ENCODE peak calls at places on chromosomes 3 and 15, in seven cellular contexts. B is foreskin fibroblast, E is heart right ventricle, P is GM10248, Z is upper lobe of right lung, R is foreskin keratinocyte, Q is cardiac fibroblast. A is an unnamed sample.

GRCh38 chr3:12956316-12956660 is 114.9 kb upstream of the RPL32 start:
- DNase-seq in R (no peak), Z (no peak), E (no peak), B (no peak), Q (no peak), P (no peak), A (no peak)

GRCh38 chr3:11154036-11154952 is at the start of gene HRH1:
- DNase-seq in Q (peak), Z (no peak), E (peak), B (peak), R (no peak), P (no peak), A (no peak)

GRCh38 chr15:68484696-68485400 is 52.9 kb upstream of the ITGA11 start:
- DNase-seq in P (no peak), Q (peak), R (no peak), B (peak), Z (no peak), E (no peak), A (no peak)

GRCh38 chr3:27714692-27715453 is 7.2 kb downstream of the EOMES start:
- DNase-seq in R (no peak), B (no peak), E (no peak), Z (peak), P (no peak), Q (no peak), A (no peak)

GRCh38 chr3:119219069-119219468 is 21.6 kb downstream of the B4GALT4 start:
- DNase-seq in E (no peak), P (peak), Q (peak), R (no peak), B (no peak), Z (no peak), A (no peak)

GRCh38 chr3:189570916-189571315 is 60.3 kb upstream of the TP63 start:
- DNase-seq in B (no peak), Q (no peak), Z (no peak), R (no peak), P (no peak), E (no peak), A (no peak)

GRCh38 chr3:177488740-177489139 is 291.5 kb upstream of the TBL1XR1 start:
- DNase-seq in R (no peak), P (no peak), B (no peak), E (no peak), Z (no peak), Q (peak), A (no peak)

GRCh38 chr3:18559323-18559972 is 134.3 kb upstream of the SATB1 start:
- DNase-seq in Q (peak), R (peak), E (peak), P (peak), Z (no peak), B (no peak), A (no peak)

GRCh38 chr3:182597621-182598041 is 195.7 kb upstream of the ATP11B start:
- DNase-seq in E (no peak), Q (no peak), Z (no peak), R (peak), P (no peak), B (no peak), A (no peak)

GRCh38 chr15:63369766-63370165 is 11.9 kb downstream of the CA12 start:
- DNase-seq in E (no peak), R (no peak), Z (no peak), Q (no peak), B (no peak), P (no peak), A (no peak)

GRCh38 chr15:85545757-85546156 is 165.4 kb downstream of the AKAP13 start:
- DNase-seq in E (no peak), P (no peak), B (no peak), Q (no peak), Z (no peak), R (no peak), A (no peak)

GRCh38 chr15:67523337-67523736 is 2.4 kb downstream of the C15orf61 start:
- DNase-seq in Q (no peak), B (no peak), Z (no peak), R (no peak), E (no peak), P (no peak), A (no peak)

GRCh38 chr3:50388720-50389352 is 29.5 kb upstream of the TMEM115 start:
- DNase-seq in E (no peak), P (no peak), R (no peak), Z (no peak), Q (no peak), B (no peak), A (no peak)

DNA sequence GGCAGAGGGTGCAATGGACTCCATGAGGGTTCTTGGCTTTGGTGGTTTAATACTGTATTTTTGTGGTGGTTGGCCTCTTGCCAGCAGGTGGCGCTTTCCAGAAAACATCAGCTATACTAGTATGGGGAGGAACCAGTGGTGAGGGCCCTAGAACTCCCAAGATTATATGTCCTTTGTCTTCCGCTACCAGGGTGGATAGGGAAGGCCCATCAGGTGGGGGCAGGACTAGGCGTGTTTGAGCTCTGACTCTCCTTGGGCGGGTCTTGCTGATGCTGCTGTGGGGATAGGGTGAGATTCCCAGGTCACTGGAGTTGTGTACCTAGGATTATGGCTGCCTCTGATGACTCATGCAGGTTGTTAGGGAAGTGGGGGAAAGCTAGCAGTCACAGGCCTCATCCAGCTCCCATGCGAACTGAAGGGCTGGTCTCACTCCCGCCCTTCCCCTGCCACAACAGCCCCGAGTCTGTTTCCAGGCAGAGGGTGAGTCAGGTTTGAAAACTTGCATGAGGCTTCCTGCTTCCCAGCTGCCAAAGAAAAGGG is 357.7 kb downstream of the OTOL1 start:
- DNase-seq in R (peak), E (no peak), Q (peak), Z (no peak), B (peak), P (peak), A (no peak)
- TF ChIP-seq CTCF in R (peak), E (no peak), Q (no peak), Z (no peak), B (no peak), P (peak), A (peak)

GRCh38 chr3:167032267-167032876 is 347.7 kb downstream of the ZBBX start:
- DNase-seq in P (no peak), Z (no peak), B (no peak), R (peak), Q (peak), E (no peak), A (no peak)
- TF ChIP-seq CTCF in P (peak), Z (peak), B (no peak), R (peak), Q (peak), E (no peak), A (peak)

GRCh38 chr15:45378149-45378912 is at the start of gene GATM:
- DNase-seq in P (peak), Z (peak), R (peak), B (peak), Q (peak), E (peak), A (peak)
- TF ChIP-seq CTCF in P (no peak), Z (peak), R (peak), B (peak), Q (peak), E (peak), A (peak)

DNA sequence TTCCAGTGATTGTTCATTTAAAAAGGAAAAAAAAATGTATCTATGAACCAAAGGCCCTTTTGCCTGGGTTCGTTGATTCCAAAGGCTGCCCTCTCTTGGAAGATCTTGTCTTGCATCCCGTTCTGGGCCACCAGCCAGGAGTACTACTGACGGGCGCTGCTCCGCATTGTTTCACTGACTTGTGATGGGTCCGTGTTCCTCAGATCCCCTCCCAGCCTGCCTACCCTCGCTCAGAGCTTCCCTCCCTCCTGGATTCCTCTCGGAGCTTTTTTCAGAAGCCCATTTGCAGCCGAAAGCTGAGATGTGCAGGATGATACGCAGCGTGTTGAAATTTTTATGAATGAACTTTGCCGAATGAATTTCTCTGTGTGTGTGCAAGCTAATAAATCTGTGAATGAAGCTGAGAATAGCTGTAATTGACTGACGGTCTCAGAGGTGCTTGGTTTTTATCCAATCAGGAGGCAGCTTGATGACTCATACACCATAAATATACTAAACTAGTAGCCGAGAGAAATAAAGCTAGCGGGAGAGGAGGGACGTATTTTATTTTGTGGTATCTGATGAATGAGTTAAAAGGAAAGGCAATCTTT is at the start of gene SHC4:
- DNase-seq in E (peak), P (peak), Z (peak), B (peak), Q (peak), R (peak), A (no peak)
- TF ChIP-seq CTCF in E (no peak), P (no peak), Z (peak), B (peak), Q (peak), R (peak), A (peak)

GRCh38 chr3:46076606-46077005 is 49.3 kb upstream of the XCR1 start:
- DNase-seq in R (no peak), Q (peak), P (no peak), Z (no peak), B (no peak), E (no peak), A (no peak)
- TF ChIP-seq CTCF in R (peak), Q (peak), P (peak), Z (peak), B (peak), E (no peak), A (peak)

DNA sequence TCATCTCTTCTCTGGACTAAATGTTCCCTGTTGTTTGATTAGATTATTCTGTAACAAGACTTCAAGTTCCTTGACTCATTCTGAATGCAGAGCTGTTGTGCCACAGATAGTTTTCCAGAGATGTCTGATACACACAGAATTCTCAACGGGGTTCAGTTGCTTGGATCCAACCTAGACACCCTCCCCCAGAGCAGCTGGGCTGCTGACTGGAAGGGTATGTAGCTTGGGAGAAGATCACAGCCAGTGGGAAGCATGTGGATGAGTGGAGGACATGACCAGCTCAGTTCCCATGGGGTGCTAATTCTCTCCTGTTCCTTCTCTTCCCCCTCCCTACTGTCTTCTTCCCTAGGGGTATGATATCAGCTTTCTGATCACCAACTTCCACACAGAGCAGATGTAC is 6.6 kb upstream of the TTLL3 start:
- DNase-seq in Q (no peak), B (no peak), E (no peak), P (no peak), R (no peak), Z (no peak), A (no peak)
- TF ChIP-seq CTCF in Q (no peak), B (no peak), E (no peak), P (no peak), R (no peak), Z (no peak), A (no peak)

DNA sequence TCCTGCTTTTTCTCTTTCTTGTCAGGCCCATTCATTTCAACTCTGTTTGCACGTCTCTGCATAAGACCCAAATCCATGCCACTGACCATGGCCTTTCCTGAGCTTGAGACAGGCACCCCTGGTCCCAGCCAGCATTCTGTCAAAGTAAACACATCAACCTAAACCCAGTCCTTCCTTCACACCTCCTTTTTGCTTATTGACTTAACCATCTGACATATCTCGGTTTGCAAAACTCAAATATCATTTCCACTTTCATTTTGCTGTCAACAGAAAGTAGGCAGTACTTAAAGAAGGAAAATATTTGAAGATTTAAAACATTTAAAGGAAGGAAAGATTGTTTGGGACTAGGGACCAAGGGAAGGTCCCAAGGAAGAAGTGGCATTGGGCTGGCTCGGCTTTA is 48.2 kb upstream of the KBTBD8 start:
- DNase-seq in P (no peak), E (no peak), B (no peak), Q (no peak), Z (no peak), R (no peak), A (no peak)
- TF ChIP-seq CTCF in P (no peak), E (no peak), B (no peak), Q (no peak), Z (no peak), R (no peak), A (no peak)

GRCh38 chr3:196055683-196056270 is 26.1 kb downstream of the TFRC start:
- DNase-seq in Q (peak), R (no peak), B (peak), E (no peak), P (no peak), Z (peak), A (no peak)

GRCh38 chr3:196053487-196053886 is 28.4 kb downstream of the TFRC start:
- DNase-seq in B (no peak), R (no peak), Q (no peak), Z (no peak), P (no peak), E (no peak), A (no peak)

GRCh38 chr3:196051336-196052076 is 30.4 kb downstream of the TFRC start:
- DNase-seq in Z (no peak), B (no peak), E (no peak), Q (no peak), R (no peak), P (no peak), A (no peak)

GRCh38 chr3:196057663-196058356 is 24.1 kb downstream of the TFRC start:
- DNase-seq in Z (no peak), E (no peak), Q (no peak), R (no peak), P (no peak), B (no peak), A (no peak)

GRCh38 chr3:196055267-196055666 is 26.6 kb downstream of the TFRC start:
- DNase-seq in Q (no peak), P (no peak), R (no peak), B (no peak), Z (no peak), E (no peak), A (no peak)
- TF ChIP-seq CTCF in Q (no peak), P (no peak), R (no peak), B (no peak), Z (no peak), E (no peak), A (no peak)

DNA sequence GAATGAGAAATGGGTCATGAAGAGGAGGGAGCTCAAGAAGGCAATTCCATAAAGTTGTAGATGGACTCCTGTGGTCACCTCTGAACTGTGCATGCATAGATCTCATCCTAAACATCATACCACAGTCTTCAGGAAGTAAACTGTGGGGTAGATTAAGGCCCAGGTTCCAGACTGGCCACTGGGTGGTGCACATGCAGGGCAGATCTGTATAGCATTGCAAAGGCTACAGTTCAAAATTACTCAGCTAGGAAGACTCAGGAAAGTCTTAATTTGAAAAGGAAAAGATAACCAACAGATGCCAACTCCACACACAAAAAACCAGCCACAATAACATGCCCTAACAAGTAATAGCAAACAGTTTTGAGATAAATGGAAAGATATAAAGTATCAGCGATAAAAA is 20.3 kb downstream of the KY start:
- DNase-seq in B (peak), Z (no peak), P (no peak), Q (peak), E (no peak), R (peak), A (no peak)
- TF ChIP-seq CTCF in B (peak), Z (no peak), P (no peak), Q (peak), E (no peak), R (peak), A (peak)

A was measured in chondrocyte.